ENCODE peak calls at places on chromosomes 3 and 15, in eight cellular contexts. K, F, D, Y, U, B, S and L are unnamed samples.

GRCh38 chr3:46852329-46852720 is 10.9 kb downstream of the MYL3 start:
- DNase-seq in S (no peak), K (no peak), Y (no peak), B (no peak), U (no peak), F (no peak), D (no peak), L (no peak)

GRCh38 chr15:85755942-85756341 is 38.8 kb downstream of the KLHL25 start:
- DNase-seq in B (no peak), F (peak), K (no peak), D (no peak), U (no peak), S (no peak), Y (no peak), L (no peak)

GRCh38 chr3:127387119-127387518 is 99.3 kb upstream of the PRR20G start:
- DNase-seq in B (no peak), U (no peak), K (no peak), F (no peak), D (no peak), S (no peak), Y (no peak), L (no peak)

GRCh38 chr3:14423197-14423743 is 20.9 kb downstream of the SLC6A6 start:
- DNase-seq in F (peak), B (no peak), K (no peak), Y (peak), U (no peak), S (no peak), D (peak), L (no peak)

GRCh38 chr3:52014613-52015012 is 18.9 kb upstream of the RPL29 start:
- DNase-seq in B (no peak), S (no peak), K (no peak), D (no peak), U (no peak), F (no peak), Y (no peak), L (no peak)

GRCh38 chr3:156892701-156893100 is 66.5 kb downstream of the LEKR1 start:
- DNase-seq in B (peak), Y (peak), K (peak), U (peak), S (peak), D (no peak), F (no peak), L (peak)

GRCh38 chr15:75161788-75162414 is 39.8 kb upstream of the C15orf39 start:
- DNase-seq in F (no peak), Y (peak), D (no peak), S (peak), K (no peak), U (no peak), B (no peak), L (peak)

GRCh38 chr3:72273615-72274014 is 488.7 kb upstream of the PROK2 start:
- DNase-seq in D (no peak), B (peak), U (peak), K (peak), F (no peak), S (peak), Y (peak), L (peak)

GRCh38 chr3:50607271-50608091 is 4.1 kb downstream of the CISH start:
- DNase-seq in D (no peak), K (no peak), U (no peak), F (no peak), S (no peak), Y (no peak), B (no peak), L (no peak)

GRCh38 chr3:41274944-41275668 is 75.8 kb downstream of the CTNNB1 start:
- DNase-seq in S (peak), D (no peak), Y (peak), F (peak), K (peak), B (peak), U (peak), L (peak)

GRCh38 chr3:143121240-143122088 is 1.9 kb downstream of the CHST2 start:
- DNase-seq in K (peak), U (peak), B (peak), S (peak), F (peak), D (peak), Y (peak), L (peak)

GRCh38 chr3:168325684-168326083 is 230.0 kb upstream of the GOLIM4 start:
- DNase-seq in K (no peak), S (no peak), Y (no peak), U (no peak), D (no peak), B (no peak), F (no peak), L (no peak)

GRCh38 chr3:29618395-29619291 is 337.8 kb downstream of the RBMS3 start:
- DNase-seq in S (peak), U (peak), Y (peak), D (no peak), K (no peak), B (peak), F (no peak), L (peak)

GRCh38 chr3:182980204-182981037 is at the start of gene DCUN1D1:
- DNase-seq in D (peak), K (peak), S (peak), B (peak), Y (peak), U (peak), F (peak), L (peak)

GRCh38 chr3:24387000-24387399 is 107.7 kb downstream of the THRB start:
- DNase-seq in D (no peak), U (no peak), K (no peak), F (no peak), Y (peak), B (peak), S (no peak), L (no peak)

DNA sequence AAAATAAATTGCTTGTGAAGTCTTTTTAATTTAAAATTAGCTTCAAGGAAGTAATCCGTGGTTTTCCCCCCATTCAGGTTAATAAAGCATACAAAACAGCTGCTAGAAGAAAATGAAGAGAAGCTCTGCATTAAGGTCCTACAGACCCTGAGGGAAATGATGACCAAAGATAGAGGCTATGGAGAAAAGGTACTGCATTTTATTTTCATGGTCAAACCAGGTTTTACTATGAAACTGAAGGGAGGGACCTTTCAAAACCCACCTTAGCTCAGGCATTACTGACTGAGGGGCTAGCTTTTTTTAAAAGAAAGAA is 218.5 kb downstream of the ITPR1 start:
- DNase-seq in Y (no peak), B (no peak), F (no peak), U (no peak), K (peak), S (no peak), D (no peak), L (no peak)
- TF ChIP-seq CTCF in Y (no peak), B (no peak), F (no peak), U (no peak), K (no peak), S (no peak), D (no peak), L (no peak)

GRCh38 chr3:120909602-120909878 is 1.5 kb downstream of the STXBP5L start:
- DNase-seq in D (no peak), F (no peak), Y (no peak), U (no peak), K (no peak), B (no peak), S (no peak), L (no peak)
- H3K4me3 ChIP-seq in D (no peak), F (no peak), Y (peak), U (no peak), K (no peak), B (no peak), S (peak), L (no peak)

GRCh38 chr15:45314960-45315359 is 62.9 kb downstream of the SLC28A2 start:
- DNase-seq in S (peak), F (peak), B (peak), Y (peak), D (no peak), K (no peak), U (peak), L (peak)
- TF ChIP-seq CTCF in S (no peak), F (peak), B (no peak), Y (peak), D (peak), K (no peak), U (no peak), L (peak)

DNA sequence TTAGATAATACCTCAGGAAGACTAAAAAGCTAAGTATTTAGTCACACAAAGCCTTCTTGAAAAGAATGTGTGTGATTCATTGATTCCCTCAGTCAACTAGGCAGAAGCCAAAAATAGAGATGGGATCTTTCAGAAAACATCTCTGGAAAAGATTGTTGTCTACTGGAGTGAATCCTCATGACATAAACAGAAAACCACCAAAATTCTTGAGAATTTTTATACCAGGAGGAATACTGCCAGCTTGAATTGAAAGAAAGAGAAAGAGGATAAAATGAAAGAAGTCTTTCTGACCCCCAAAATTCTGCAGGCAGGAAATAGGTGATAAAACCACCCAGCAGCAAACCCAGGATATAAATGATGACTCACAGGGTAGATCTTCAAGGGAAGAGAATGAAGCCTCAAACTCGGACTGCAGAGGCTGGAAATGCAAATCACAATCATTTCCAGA is 363.1 kb upstream of the PLSCR5 start:
- DNase-seq in K (peak), D (no peak), S (peak), F (no peak), U (peak), Y (peak), B (peak), L (peak)
- H3K4me3 ChIP-seq in K (no peak), D (no peak), S (peak), F (no peak), U (peak), Y (no peak), B (no peak), L (no peak)

DNA sequence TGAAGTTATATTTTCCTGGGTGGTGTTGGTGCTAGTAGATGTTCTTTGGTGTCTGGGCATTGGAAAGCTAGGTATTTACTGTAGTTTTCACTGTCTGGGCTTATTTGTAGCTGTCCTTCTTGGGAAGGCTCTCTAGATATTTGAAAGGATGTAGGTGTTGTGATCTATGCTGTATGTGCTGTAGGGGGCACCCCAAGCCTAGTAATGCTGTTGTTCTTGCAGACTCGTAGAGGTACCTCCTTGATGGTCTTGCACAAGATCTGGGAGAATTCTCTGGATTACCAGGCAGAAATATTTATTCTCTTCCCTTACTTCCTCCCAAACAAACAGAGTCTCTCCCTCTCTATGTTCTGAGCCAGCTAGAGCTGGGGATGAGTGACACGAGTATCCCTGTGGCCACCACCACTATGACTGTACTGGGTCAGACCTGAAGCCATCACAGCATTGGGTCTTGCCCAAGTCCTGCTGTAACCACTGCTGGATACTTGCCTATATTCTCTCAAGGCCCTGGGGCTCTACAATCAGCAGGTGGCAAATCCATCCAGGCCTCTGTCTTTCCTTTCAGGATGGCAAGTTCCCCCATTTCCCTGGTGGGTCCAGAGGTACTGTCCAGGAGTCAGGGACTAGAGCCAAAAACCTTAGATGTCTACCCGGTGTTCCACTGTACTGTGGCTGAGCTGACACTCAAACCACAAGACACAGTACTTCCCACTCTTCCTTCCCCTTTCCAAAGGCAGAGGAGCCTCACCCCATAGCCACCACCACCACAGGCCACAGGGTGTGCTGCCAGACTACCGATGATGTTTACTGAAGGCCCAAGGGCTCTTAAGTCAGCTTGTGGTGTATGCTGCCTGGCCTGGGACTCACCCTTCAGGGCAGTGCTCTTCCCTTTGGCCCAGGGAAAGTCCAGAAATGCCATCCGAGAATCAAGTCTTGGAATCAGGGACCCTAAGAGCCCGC is 195.2 kb upstream of the DPPA4 start:
- DNase-seq in U (peak), F (peak), S (peak), B (peak), K (peak), Y (peak), D (no peak), L (peak)
- TF ChIP-seq CTCF in U (peak), F (peak), S (peak), B (no peak), K (peak), Y (peak), D (peak), L (peak)

GRCh38 chr3:69386535-69387385 is 872 bp upstream of the FRMD4B start:
- DNase-seq in U (no peak), K (no peak), D (no peak), S (no peak), B (no peak), F (no peak), Y (no peak), L (no peak)
- H3K4me3 ChIP-seq in U (no peak), K (no peak), D (peak), S (no peak), B (peak), F (no peak), Y (no peak), L (no peak)

DNA sequence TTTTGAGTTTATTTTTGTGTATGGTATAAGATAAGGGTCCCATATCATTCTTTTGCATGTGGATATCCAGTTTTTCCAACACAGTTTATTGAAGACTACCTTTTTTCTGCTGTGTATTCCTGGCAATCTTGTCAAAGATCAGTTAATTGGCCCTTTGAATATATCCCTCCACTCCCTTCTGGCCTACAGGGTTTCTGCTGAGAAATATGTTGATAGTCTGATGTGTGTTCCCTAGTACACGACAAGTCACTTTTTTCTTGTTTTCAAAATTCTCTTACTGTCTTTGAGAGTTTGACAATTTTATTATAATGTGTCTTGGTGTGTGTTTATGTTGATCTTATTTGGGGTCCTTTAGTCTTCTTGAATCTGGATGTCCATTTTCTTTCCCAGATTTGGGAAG is 129.2 kb downstream of the ISL2 start:
- DNase-seq in D (no peak), U (no peak), K (no peak), B (no peak), Y (no peak), F (no peak), S (no peak), L (no peak)
- TF ChIP-seq CTCF in D (no peak), U (no peak), K (no peak), B (no peak), Y (no peak), F (no peak), S (no peak), L (no peak)